ENCODE peak calls at places on chromosomes 5 and 9, in six cellular contexts. H, V, R, B, N and C are unnamed samples.

GRCh38 chr9:129504404-129504803 is 116.5 kb downstream of the C9orf50 start:
- DNase-seq in H (no peak), N (no peak), V (no peak), R (no peak), B (no peak), C (no peak)

GRCh38 chr9:117291223-117291622 is 123.6 kb downstream of the ASTN2 start:
- DNase-seq in H (no peak), V (no peak), R (no peak), B (no peak), N (no peak), C (no peak)

GRCh38 chr9:93172646-93173364 is 11.1 kb upstream of the WNK2 start:
- DNase-seq in V (no peak), H (no peak), N (no peak), B (no peak), R (no peak), C (no peak)

GRCh38 chr9:133880851-133881634 is 111.1 kb downstream of the VAV2 start:
- DNase-seq in R (peak; percentile 29), N (no peak), V (peak; percentile 84), H (no peak), B (no peak), C (no peak)

GRCh38 chr5:142653321-142653720 is 32.6 kb downstream of the FGF1 start:
- DNase-seq in N (no peak), B (no peak), V (no peak), R (no peak), H (no peak), C (no peak)

GRCh38 chr5:50967388-50968039 is 301.1 kb downstream of the PARP8 start:
- DNase-seq in H (peak; percentile 35), N (no peak), R (no peak), B (no peak), V (no peak), C (no peak)

GRCh38 chr5:2703041-2703440 is 48.4 kb downstream of the IRX2 start:
- DNase-seq in H (no peak), V (no peak), B (no peak), N (no peak), R (no peak), C (no peak)

GRCh38 chr9:124855944-124856773 is 2.9 kb downstream of the WDR38 start:
- DNase-seq in N (no peak), B (peak; percentile 51), H (no peak), V (peak; percentile 35), R (no peak), C (peak; percentile 84)

GRCh38 chr9:89515416-89515815 is 17.5 kb upstream of the SEMA4D start:
- DNase-seq in R (no peak), V (no peak), N (no peak), B (no peak), H (no peak), C (no peak)
- H3K4me1 ChIP-seq in R (no peaks in the 10 kb centered on the region), V (no peaks in the 10 kb centered on the region), N (no peaks in the 10 kb centered on the region), B (peaks cover 36% of the 10 kb centered on the region), H (no peaks in the 10 kb centered on the region), C (peaks cover 5% of the 10 kb centered on the region)

DNA sequence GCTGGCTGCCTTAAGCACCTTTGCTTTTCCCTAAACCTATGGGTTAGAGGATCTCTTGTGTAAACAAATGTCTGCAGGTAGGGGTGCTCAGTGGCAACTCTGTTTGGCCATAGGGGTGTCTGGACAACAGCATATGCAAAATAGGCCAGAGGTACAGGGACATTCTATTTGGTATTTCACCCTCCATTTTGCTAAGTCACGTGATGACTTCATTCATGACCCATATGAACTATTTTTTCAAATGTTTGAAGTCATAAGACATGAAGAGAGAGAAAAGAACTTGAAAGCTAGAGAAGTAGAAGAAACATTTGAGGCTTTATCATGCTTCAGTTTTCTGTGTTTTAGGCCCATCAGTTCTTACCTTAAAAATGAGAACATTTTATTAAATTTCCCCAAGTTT is 370.2 kb downstream of the GADD45G start:
- DNase-seq in N (no peak), B (no peak), R (no peak), H (no peak), V (no peak), C (no peak)
- H2AFZ ChIP-seq in N (no peak overlapping the region), B (no peak overlapping the region), R (no peak overlapping the region), H (no peak overlapping the region), V (no peak overlapping the region), C (no peak overlapping the region)

GRCh38 chr9:2023042-2023441 is 7.9 kb downstream of the SMARCA2 start:
- DNase-seq in H (no peak), N (no peak), B (no peak), V (no peak), R (no peak), C (no peak)
- H3K4me1 ChIP-seq in H (peaks cover 2% of the 10 kb centered on the region), N (peaks cover 51% of the 10 kb centered on the region), B (peaks cover 14% of the 10 kb centered on the region), V (peaks cover 9% of the 10 kb centered on the region), R (peaks cover 5% of the 10 kb centered on the region), C (peaks cover 43% of the 10 kb centered on the region)

GRCh38 chr9:122904823-122905710 is at the start of gene RC3H2:
- DNase-seq in B (peak; percentile 100), V (peak; percentile 100), R (peak; percentile 100), H (peak; percentile 100), N (peak; percentile 94), C (peak; percentile 99)

GRCh38 chr9:122900791-122901190 is 4.4 kb downstream of the RC3H2 start:
- DNase-seq in B (peak; percentile 34), R (peak; percentile 43), N (no peak), V (no peak), H (no peak), C (peak; percentile 74)

GRCh38 chr9:122904466-122904822 is 715 bp downstream of the RC3H2 start:
- DNase-seq in H (no peak), B (peak; percentile 70), R (peak; percentile 4), V (peak; percentile 47), N (peak; percentile 11), C (peak; percentile 71)
- H2AFZ ChIP-seq in H (peak overlapping the region; percentile 85), B (peak overlapping the region; percentile 30), R (peak overlapping the region; percentile 94), V (peak overlapping the region; percentile 89), N (peak overlapping the region; percentile 91), C (no peak overlapping the region)

GRCh38 chr5:16735092-16735970 is 118.5 kb upstream of the RETREG1 start:
- DNase-seq in R (no peak), H (no peak), V (no peak), B (no peak), N (no peak), C (no peak)
- H3K4me1 ChIP-seq in R (peaks cover 17% of the 10 kb centered on the region), H (peaks cover 56% of the 10 kb centered on the region), V (peaks cover 33% of the 10 kb centered on the region), B (no peaks in the 10 kb centered on the region), N (no peaks in the 10 kb centered on the region), C (no peaks in the 10 kb centered on the region)

DNA sequence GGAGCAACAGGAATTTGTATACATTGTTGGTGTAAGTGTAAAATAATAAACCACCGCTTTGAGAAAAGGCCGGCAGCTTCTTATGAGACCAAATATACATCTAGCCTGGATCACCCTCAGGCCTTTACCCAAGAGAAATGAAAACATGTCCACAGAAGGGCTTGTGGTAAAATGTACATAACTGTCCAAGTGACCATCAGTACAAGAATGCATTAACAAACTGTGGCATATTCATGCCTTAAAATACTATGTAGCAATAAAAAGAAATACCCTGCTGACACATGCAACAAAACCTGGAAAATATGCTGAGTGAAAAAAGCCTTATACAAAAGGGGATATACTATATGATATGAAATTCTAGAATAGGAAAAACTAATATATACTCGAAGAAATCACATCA is 311.9 kb upstream of the TRPC7 start:
- DNase-seq in V (no peak), R (peak; percentile 41), H (no peak), B (no peak), N (no peak), C (no peak)
- H2AFZ ChIP-seq in V (no peak overlapping the region), R (no peak overlapping the region), H (no peak overlapping the region), B (no peak overlapping the region), N (no peak overlapping the region), C (no peak overlapping the region)

GRCh38 chr5:177443144-177443983 is 3.2 kb upstream of the PRR7 start:
- DNase-seq in V (no peak), H (no peak), R (no peak), B (peak; percentile 25), N (no peak), C (peak; percentile 44)

GRCh38 chr5:177439518-177440053 is 7.0 kb upstream of the PRR7 start:
- DNase-seq in B (no peak), R (no peak), H (no peak), V (no peak), N (no peak), C (peak; percentile 40)

GRCh38 chr5:177440211-177440989 is 6.2 kb upstream of the PRR7 start:
- DNase-seq in H (no peak), N (no peak), R (no peak), V (no peak), B (no peak), C (no peak)

GRCh38 chr5:177442066-177442836 is 4.4 kb upstream of the PRR7 start:
- DNase-seq in B (no peak), H (no peak), V (no peak), N (no peak), R (no peak), C (peak; percentile 41)

DNA sequence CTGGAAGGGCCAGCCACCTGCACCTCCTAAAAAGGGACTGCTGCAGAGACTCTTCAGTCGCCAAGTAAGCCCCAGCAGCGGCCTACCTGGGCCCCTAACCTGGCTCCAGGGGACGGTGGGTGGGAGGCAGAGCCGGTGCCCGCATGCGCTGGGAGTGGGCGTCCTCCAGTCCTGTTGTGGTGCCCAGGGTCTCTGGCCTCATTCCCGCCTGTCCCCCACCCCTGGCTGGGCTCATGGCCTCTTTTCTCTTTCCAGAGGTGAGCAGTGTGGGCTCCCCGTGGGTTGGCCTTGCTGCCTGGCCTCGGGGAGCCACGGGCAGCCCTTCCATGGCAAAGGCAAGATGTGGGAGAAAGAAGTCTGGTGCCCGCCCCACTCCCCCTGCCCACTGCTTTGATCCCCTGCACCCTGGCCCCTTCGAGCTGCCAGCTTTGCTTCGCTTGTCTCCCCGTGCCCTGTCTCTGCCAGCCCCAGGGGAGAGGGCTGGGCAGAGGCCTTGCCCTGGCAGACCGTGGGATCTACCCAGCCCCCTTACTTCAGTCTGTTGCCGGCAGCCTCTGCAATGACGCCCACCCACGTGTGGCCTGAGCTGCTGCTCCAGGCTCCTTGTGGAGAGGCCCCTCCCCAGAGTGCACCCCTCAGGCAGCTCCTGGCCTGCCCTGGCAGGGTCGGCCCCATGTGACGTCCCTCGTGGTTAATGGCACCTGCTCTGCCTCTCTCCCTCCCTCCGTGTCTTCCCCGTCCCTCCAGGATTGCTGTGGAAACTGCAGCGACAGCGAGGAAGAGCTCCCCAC is 5.4 kb upstream of the PRR7 start:
- DNase-seq in H (no peak), B (no peak), R (no peak), N (no peak), V (no peak), C (no peak)
- H3K4me1 ChIP-seq in H (peaks cover 6% of the 10 kb centered on the region), B (peaks cover 22% of the 10 kb centered on the region), R (peaks cover 2% of the 10 kb centered on the region), N (peaks cover 17% of the 10 kb centered on the region), V (peaks cover 3% of the 10 kb centered on the region), C (peaks cover 24% of the 10 kb centered on the region)